ENCODE peak calls at places on chromosomes 13 and 19, in five cellular contexts. T is stimulated activated CD8-positive, alpha-beta memory T cell treated with anti-CD3 and anti-CD28 coated beads, Interleukin-15, amount 100 ng/mL, for 24 hours; J is ureter; R is NCI-H1417 treated with DMSO at 0.1 percent for 48 hours; D is fibroblast of gingiva. S is an unnamed sample.

GRCh38 chr13:99431927-99432636 is 69.2 kb upstream of the TM9SF2 start:
- DNase-seq in T (no peak), J (no peak), R (no peak), D (no peak), S (no peak)

GRCh38 chr19:54172764-54173699 is at the start of gene TMC4:
- DNase-seq in T (no peak), J (peak; percentile 76), R (no peak), D (no peak), S (no peak)

GRCh38 chr13:112903606-112904195 is 65.3 kb upstream of the MCF2L start:
- DNase-seq in T (no peak), J (no peak), R (no peak), D (no peak), S (no peak)

GRCh38 chr19:6271721-6272410 is 7.9 kb downstream of the MLLT1 start:
- DNase-seq in T (no peak), J (peak; percentile 85), R (no peak), D (peak; percentile 75), S (peak; percentile 82)

GRCh38 chr13:27403727-27404385 is 20.6 kb upstream of the GTF3A start:
- DNase-seq in T (no peak), J (no peak), R (no peak), D (no peak), S (no peak)

GRCh38 chr19:2561221-2561620 is 85.3 kb downstream of the GADD45B start:
- DNase-seq in T (no peak), J (no peak), R (no peak), D (no peak), S (no peak)

GRCh38 chr13:66835040-66835628 is 395.0 kb downstream of the PCDH9 start:
- DNase-seq in T (no peak), J (no peak), R (peak; percentile 76), D (no peak), S (no peak)

GRCh38 chr19:56139847-56140582 is 1.1 kb upstream of the ZNF444 start:
- DNase-seq in T (no peak), J (no peak), R (no peak), D (no peak), S (no peak)

GRCh38 chr19:33292595-33293254 is 9.6 kb downstream of the CEBPA start:
- DNase-seq in T (no peak), J (no peak), R (no peak), D (peak; percentile 71), S (peak; percentile 41)

GRCh38 chr19:38319421-38320258 is at the start of gene KCNK6:
- DNase-seq in T (peak; percentile 13), J (peak; percentile 66), R (no peak), D (no peak), S (peak; percentile 51)

GRCh38 chr19:2003901-2004300 is 11.6 kb downstream of the BTBD2 start:
- DNase-seq in T (no peak), J (no peak), R (no peak), D (no peak), S (no peak)

GRCh38 chr13:27634231-27634630 is 12.5 kb downstream of the POLR1D start:
- DNase-seq in T (no peak), J (peak; percentile 48), R (no peak), D (no peak), S (no peak)

GRCh38 chr19:1027020-1027952 is 878 bp downstream of the CNN2 start:
- DNase-seq in T (no peak), J (no peak), R (no peak), D (peak; percentile 35), S (peak; percentile 65)

GRCh38 chr13:109385161-109385560 is 401.2 kb downstream of the IRS2 start:
- DNase-seq in T (no peak), J (no peak), R (no peak), D (no peak), S (peak; percentile 68)

GRCh38 chr13:24004971-24005370 is 107.7 kb upstream of the C1QTNF9B start:
- DNase-seq in T (no peak), J (no peak), R (no peak), D (no peak), S (no peak)

GRCh38 chr19:19285723-19286122 is 12.6 kb upstream of the TM6SF2 start:
- DNase-seq in T (no peak), J (no peak), R (no peak), D (no peak), S (no peak)

GRCh38 chr19:45276284-45276687 is 25.2 kb downstream of the MARK4 start:
- DNase-seq in T (no peak), J (no peak), R (peak; percentile 4), D (no peak), S (no peak)

GRCh38 chr19:3618144-3618810 is 8.3 kb downstream of the CACTIN start:
- DNase-seq in T (peak; percentile 45), J (no peak), R (no peak), D (peak; percentile 71), S (peak; percentile 41)